ENCODE peak calls at places on chromosomes 4 and X, in seven cellular contexts. One of them, this sample, is unnamed.

GRCh38 chr4:76526585-76526990 is 91.6 kb downstream of the SHROOM3 start:
- DNase-seq in stomach: peak
- DNase-seq in tibial nerve: no peak
- DNase-seq in pancreas: peak
- DNase-seq in ascending aorta: no peak
- DNase-seq in brain microvascular endothelial cell: no peak
- DNase-seq in dorsolateral prefrontal cortex: no peak
- DNase-seq in this sample: no peak

GRCh38 chrX:85994228-85994627 is 53.1 kb downstream of the CHM start:
- DNase-seq in stomach: no peak
- DNase-seq in tibial nerve: no peak
- DNase-seq in pancreas: no peak
- DNase-seq in ascending aorta: no peak
- DNase-seq in brain microvascular endothelial cell: no peak
- DNase-seq in dorsolateral prefrontal cortex: no peak
- DNase-seq in this sample: no peak

GRCh38 chr4:41957634-41958033 is 22.4 kb downstream of the TMEM33 start:
- DNase-seq in stomach: no peak
- DNase-seq in tibial nerve: no peak
- DNase-seq in pancreas: no peak
- DNase-seq in ascending aorta: no peak
- DNase-seq in brain microvascular endothelial cell: no peak
- DNase-seq in dorsolateral prefrontal cortex: no peak
- DNase-seq in this sample: peak

GRCh38 chr4:169315530-169316306 is 45.0 kb upstream of the SH3RF1 start:
- DNase-seq in stomach: no peak
- DNase-seq in tibial nerve: no peak
- DNase-seq in pancreas: no peak
- DNase-seq in ascending aorta: no peak
- DNase-seq in brain microvascular endothelial cell: peak
- DNase-seq in dorsolateral prefrontal cortex: no peak
- DNase-seq in this sample: peak

GRCh38 chrX:100625985-100626491 is 10.6 kb downstream of the TSPAN6 start:
- DNase-seq in stomach: no peak
- DNase-seq in tibial nerve: no peak
- DNase-seq in pancreas: no peak
- DNase-seq in ascending aorta: no peak
- DNase-seq in brain microvascular endothelial cell: no peak
- DNase-seq in dorsolateral prefrontal cortex: no peak
- DNase-seq in this sample: no peak

GRCh38 chrX:114798902-114799301 is 215.0 kb downstream of the HTR2C start:
- DNase-seq in stomach: no peak
- DNase-seq in tibial nerve: no peak
- DNase-seq in pancreas: no peak
- DNase-seq in ascending aorta: no peak
- DNase-seq in brain microvascular endothelial cell: no peak
- DNase-seq in dorsolateral prefrontal cortex: no peak
- DNase-seq in this sample: peak

GRCh38 chr4:27003602-27004238 is 143.1 kb downstream of the STIM2 start:
- DNase-seq in stomach: no peak
- DNase-seq in tibial nerve: no peak
- DNase-seq in pancreas: no peak
- DNase-seq in ascending aorta: no peak
- DNase-seq in brain microvascular endothelial cell: peak
- DNase-seq in dorsolateral prefrontal cortex: no peak
- DNase-seq in this sample: peak

GRCh38 chr4:81498046-81498445 is 26.3 kb upstream of the RASGEF1B start:
- DNase-seq in stomach: no peak
- DNase-seq in tibial nerve: no peak
- DNase-seq in pancreas: no peak
- DNase-seq in ascending aorta: no peak
- DNase-seq in brain microvascular endothelial cell: no peak
- DNase-seq in dorsolateral prefrontal cortex: no peak
- DNase-seq in this sample: no peak

GRCh38 chrX:53294024-53294648 is 12.8 kb upstream of the IQSEC2 start:
- DNase-seq in stomach: no peak
- DNase-seq in tibial nerve: no peak
- DNase-seq in pancreas: no peak
- DNase-seq in ascending aorta: no peak
- DNase-seq in brain microvascular endothelial cell: peak
- DNase-seq in dorsolateral prefrontal cortex: no peak
- DNase-seq in this sample: no peak

GRCh38 chr4:183552274-183553146 is 47.7 kb downstream of the ING2 start:
- DNase-seq in stomach: no peak
- DNase-seq in tibial nerve: no peak
- DNase-seq in pancreas: no peak
- DNase-seq in ascending aorta: no peak
- DNase-seq in brain microvascular endothelial cell: no peak
- DNase-seq in dorsolateral prefrontal cortex: no peak
- DNase-seq in this sample: no peak

GRCh38 chr4:76607266-76607799 is 172.3 kb downstream of the SHROOM3 start:
- DNase-seq in stomach: no peak
- DNase-seq in tibial nerve: no peak
- DNase-seq in pancreas: no peak
- DNase-seq in ascending aorta: no peak
- DNase-seq in brain microvascular endothelial cell: no peak
- DNase-seq in dorsolateral prefrontal cortex: no peak
- DNase-seq in this sample: peak

GRCh38 chrX:2841511-2841910 is 12.8 kb downstream of the GYG2 start:
- DNase-seq in stomach: no peak
- DNase-seq in tibial nerve: no peak
- DNase-seq in pancreas: no peak
- DNase-seq in ascending aorta: no peak
- DNase-seq in brain microvascular endothelial cell: peak
- DNase-seq in dorsolateral prefrontal cortex: no peak
- DNase-seq in this sample: no peak

GRCh38 chr4:924107-925096 is 7.7 kb downstream of the GAK start:
- DNase-seq in stomach: no peak
- DNase-seq in tibial nerve: no peak
- DNase-seq in pancreas: no peak
- DNase-seq in ascending aorta: no peak
- DNase-seq in brain microvascular endothelial cell: peak
- DNase-seq in dorsolateral prefrontal cortex: no peak
- DNase-seq in this sample: no peak

GRCh38 chrX:2656243-2656836 is 34.8 kb upstream of the CD99 start:
- DNase-seq in stomach: no peak
- DNase-seq in tibial nerve: no peak
- DNase-seq in pancreas: no peak
- DNase-seq in ascending aorta: no peak
- DNase-seq in brain microvascular endothelial cell: no peak
- DNase-seq in dorsolateral prefrontal cortex: no peak
- DNase-seq in this sample: no peak

GRCh38 chr4:182143822-182144620 is 99.2 kb upstream of the TENM3 start:
- DNase-seq in stomach: no peak
- DNase-seq in tibial nerve: no peak
- DNase-seq in pancreas: no peak
- DNase-seq in ascending aorta: no peak
- DNase-seq in brain microvascular endothelial cell: peak
- DNase-seq in dorsolateral prefrontal cortex: no peak
- DNase-seq in this sample: peak
- H3K4me3 ChIP-seq in stomach: peak
- H3K4me3 ChIP-seq in tibial nerve: peak
- H3K4me3 ChIP-seq in pancreas: peak
- H3K4me3 ChIP-seq in ascending aorta: peak
- H3K4me3 ChIP-seq in brain microvascular endothelial cell: peak
- H3K4me3 ChIP-seq in dorsolateral prefrontal cortex: peak
- H3K4me3 ChIP-seq in this sample: peak

GRCh38 chrX:38882894-38883620 is 81.8 kb downstream of the MID1IP1 start:
- DNase-seq in stomach: peak
- DNase-seq in tibial nerve: no peak
- DNase-seq in pancreas: peak
- DNase-seq in ascending aorta: peak
- DNase-seq in brain microvascular endothelial cell: peak
- DNase-seq in dorsolateral prefrontal cortex: no peak
- DNase-seq in this sample: no peak
- TF ChIP-seq CTCF in stomach: no peak
- TF ChIP-seq CTCF in tibial nerve: no peak
- TF ChIP-seq CTCF in pancreas: no peak
- TF ChIP-seq CTCF in ascending aorta: no peak
- TF ChIP-seq CTCF in brain microvascular endothelial cell: no peak
- TF ChIP-seq CTCF in dorsolateral prefrontal cortex: no peak
- TF ChIP-seq CTCF in this sample: no peak

GRCh38 chr4:78693777-78694456 is 82.2 kb upstream of the BMP2K start:
- DNase-seq in stomach: no peak
- DNase-seq in tibial nerve: no peak
- DNase-seq in pancreas: no peak
- DNase-seq in ascending aorta: no peak
- DNase-seq in brain microvascular endothelial cell: no peak
- DNase-seq in dorsolateral prefrontal cortex: no peak
- DNase-seq in this sample: peak

GRCh38 chr4:78691333-78691732 is 84.8 kb upstream of the BMP2K start:
- DNase-seq in stomach: no peak
- DNase-seq in tibial nerve: no peak
- DNase-seq in pancreas: no peak
- DNase-seq in ascending aorta: no peak
- DNase-seq in brain microvascular endothelial cell: peak
- DNase-seq in dorsolateral prefrontal cortex: no peak
- DNase-seq in this sample: no peak

GRCh38 chr4:78691971-78692814 is 84.0 kb upstream of the BMP2K start:
- DNase-seq in stomach: no peak
- DNase-seq in tibial nerve: no peak
- DNase-seq in pancreas: no peak
- DNase-seq in ascending aorta: no peak
- DNase-seq in brain microvascular endothelial cell: peak
- DNase-seq in dorsolateral prefrontal cortex: no peak
- DNase-seq in this sample: peak

GRCh38 chr4:78694457-78694787 is 81.7 kb upstream of the BMP2K start:
- DNase-seq in stomach: no peak
- DNase-seq in tibial nerve: no peak
- DNase-seq in pancreas: no peak
- DNase-seq in ascending aorta: no peak
- DNase-seq in brain microvascular endothelial cell: no peak
- DNase-seq in dorsolateral prefrontal cortex: no peak
- DNase-seq in this sample: no peak

DNA sequence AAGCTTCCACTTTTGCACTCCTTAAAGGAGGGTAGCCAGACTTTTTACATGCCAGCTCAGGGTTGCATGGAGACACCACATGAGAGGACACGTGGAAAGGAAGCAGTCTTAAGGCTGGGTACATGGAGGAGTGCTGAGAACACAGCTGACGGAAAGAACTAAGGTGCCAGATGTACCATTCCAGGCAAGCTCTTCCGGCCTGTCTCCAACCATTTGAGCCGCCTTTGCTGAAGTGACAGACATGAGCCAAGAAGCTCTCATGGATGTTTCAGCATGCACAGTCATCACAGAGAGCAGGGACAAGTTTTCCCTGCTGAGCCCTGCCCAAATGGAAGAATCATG is 83.4 kb upstream of the BMP2K start:
- DNase-seq in stomach: no peak
- DNase-seq in tibial nerve: no peak
- DNase-seq in pancreas: no peak
- DNase-seq in ascending aorta: no peak
- DNase-seq in brain microvascular endothelial cell: no peak
- DNase-seq in dorsolateral prefrontal cortex: no peak
- DNase-seq in this sample: no peak
- H3K4me3 ChIP-seq in stomach: no peak
- H3K4me3 ChIP-seq in tibial nerve: no peak
- H3K4me3 ChIP-seq in pancreas: no peak
- H3K4me3 ChIP-seq in ascending aorta: no peak
- H3K4me3 ChIP-seq in brain microvascular endothelial cell: no peak
- H3K4me3 ChIP-seq in dorsolateral prefrontal cortex: no peak
- H3K4me3 ChIP-seq in this sample: no peak

DNA sequence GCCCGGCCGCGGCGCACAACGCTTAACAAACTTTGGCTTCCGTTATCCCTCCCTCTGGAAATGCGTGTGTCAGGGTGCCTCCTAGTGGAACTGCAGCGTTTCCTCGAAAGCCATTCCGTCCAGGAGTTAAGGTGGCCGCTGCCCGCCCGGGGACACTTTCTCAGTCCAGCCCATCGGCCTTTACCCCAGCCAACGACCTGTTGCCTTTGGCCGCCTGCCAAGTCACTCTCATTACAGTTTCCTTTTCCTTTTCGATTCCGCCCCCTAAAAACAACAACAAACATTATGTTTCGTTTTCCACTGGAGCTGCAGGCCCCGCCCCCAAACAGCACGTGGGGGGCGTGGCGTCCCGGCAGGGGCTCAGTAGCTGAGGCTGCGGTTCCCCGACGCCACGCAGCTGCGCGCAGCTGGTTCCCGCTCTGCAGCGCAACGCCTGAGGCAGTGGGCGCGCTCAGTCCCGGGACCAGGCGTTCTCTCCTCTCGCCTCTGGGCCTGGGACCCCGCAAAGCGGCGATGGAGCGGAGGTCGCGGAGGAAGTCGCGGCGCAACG is at the start of gene HERC5:
- DNase-seq in stomach: peak
- DNase-seq in tibial nerve: peak
- DNase-seq in pancreas: peak
- DNase-seq in ascending aorta: peak
- DNase-seq in brain microvascular endothelial cell: peak
- DNase-seq in dorsolateral prefrontal cortex: peak
- DNase-seq in this sample: peak
- TF ChIP-seq CTCF in stomach: peak
- TF ChIP-seq CTCF in tibial nerve: peak
- TF ChIP-seq CTCF in pancreas: peak
- TF ChIP-seq CTCF in ascending aorta: peak
- TF ChIP-seq CTCF in brain microvascular endothelial cell: peak
- TF ChIP-seq CTCF in dorsolateral prefrontal cortex: peak
- TF ChIP-seq CTCF in this sample: peak